ENCODE peak calls at places on chromosomes 11 and 22, in seven cellular contexts. L is K562, Q is gastrocnemius medialis, O is breast epithelium, J is HCT116, B is IMR-90, W is sigmoid colon. G is an unnamed sample.

GRCh38 chr22:42801537-42802165 is 55.4 kb downstream of the ARFGAP3 start:
- DNase-seq in J (no peak), O (peak; percentile 34), Q (no peak), B (no peak), W (peak; percentile 56), L (no peak), G (no peak)

GRCh38 chr11:26276798-26277424 is 55.0 kb upstream of the ANO3 start:
- DNase-seq in L (peak; percentile 56), Q (peak; percentile 18), B (peak; percentile 71), O (no peak), J (peak; percentile 21), W (peak; percentile 66), G (peak; percentile 66)

GRCh38 chr11:18012314-18012905 is 437 bp downstream of the SERGEF start:
- DNase-seq in O (no peak), Q (peak; percentile 42), B (peak; percentile 13), L (peak; percentile 25), W (peak; percentile 69), J (no peak), G (peak; percentile 19)

GRCh38 chr11:6656581-6656915 is 939 bp upstream of the DCHS1 start:
- DNase-seq in Q (no peak), J (no peak), B (no peak), L (no peak), O (no peak), W (no peak), G (no peak)

GRCh38 chr22:45336971-45337431 is 27.3 kb downstream of the FAM118A start:
- DNase-seq in O (peak; percentile 67), J (no peak), Q (peak; percentile 85), B (no peak), W (peak; percentile 87), L (no peak), G (peak; percentile 76)

GRCh38 chr11:2446590-2447252 is 1.9 kb downstream of the KCNQ1 start:
- DNase-seq in L (no peak), B (no peak), W (no peak), Q (no peak), O (no peak), J (no peak), G (peak; percentile 11)

GRCh38 chr11:2435288-2436012 is 8.9 kb downstream of the TRPM5 start:
- DNase-seq in W (no peak), Q (no peak), O (no peak), L (no peak), B (no peak), J (no peak), G (no peak)

GRCh38 chr22:19446603-19447387 is 716 bp downstream of the C22orf39 start:
- DNase-seq in J (no peak), B (no peak), Q (no peak), W (no peak), L (no peak), O (no peak), G (no peak)

GRCh38 chr11:62555464-62556092 is 9.0 kb upstream of the AHNAK start:
- DNase-seq in B (peak; percentile 30), O (no peak), W (peak; percentile 76), Q (no peak), L (no peak), J (no peak), G (no peak)

GRCh38 chr11:35750981-35751663 is 88.5 kb downstream of the TRIM44 start:
- DNase-seq in L (no peak), W (no peak), J (no peak), O (no peak), B (no peak), Q (no peak), G (no peak)

GRCh38 chr11:78244546-78245315 is 56.0 kb downstream of the USP35 start:
- DNase-seq in W (no peak), J (no peak), L (no peak), B (no peak), O (no peak), Q (no peak), G (no peak)

GRCh38 chr11:112498701-112499100 is 238.0 kb upstream of the PLET1 start:
- DNase-seq in B (no peak), O (no peak), L (no peak), Q (no peak), J (no peak), W (no peak), G (no peak)

GRCh38 chr11:78646564-78647185 is 72.0 kb upstream of the NARS2 start:
- DNase-seq in L (peak; percentile 69), B (peak; percentile 49), O (no peak), Q (no peak), J (peak; percentile 49), W (no peak), G (peak; percentile 72)

GRCh38 chr11:63764712-63765631 is 3.6 kb downstream of the ZFTA start:
- DNase-seq in Q (no peak), L (no peak), B (no peak), W (no peak), J (no peak), O (no peak), G (peak; percentile 80)

GRCh38 chr11:130509942-130510341 is 61.5 kb downstream of the ADAMTS15 start:
- DNase-seq in Q (no peak), B (no peak), W (no peak), J (no peak), L (no peak), O (no peak), G (no peak)

GRCh38 chr11:96027021-96027420 is 103.1 kb upstream of the MTMR2 start:
- DNase-seq in J (no peak), L (no peak), B (no peak), W (no peak), Q (no peak), O (no peak), G (no peak)

GRCh38 chr22:37171662-37172061 is 16.4 kb downstream of the C1QTNF6 start:
- DNase-seq in L (no peak), Q (no peak), J (no peak), O (no peak), B (no peak), W (no peak), G (no peak)

GRCh38 chr11:35943294-35943693 is 568 bp upstream of the LDLRAD3 start:
- DNase-seq in J (no peak), Q (no peak), L (no peak), O (no peak), W (no peak), B (no peak), G (no peak)

GRCh38 chr11:120128392-120129172 is 9.3 kb downstream of the TRIM29 start:
- DNase-seq in W (peak; percentile 93), Q (peak; percentile 41), J (no peak), O (peak; percentile 88), L (no peak), B (peak; percentile 8), G (no peak)
- TF ChIP-seq POLR2A in W (no peak), Q (no peak), J (no peak), O (no peak), L (no peak), B (no peak), G (no peak)

DNA sequence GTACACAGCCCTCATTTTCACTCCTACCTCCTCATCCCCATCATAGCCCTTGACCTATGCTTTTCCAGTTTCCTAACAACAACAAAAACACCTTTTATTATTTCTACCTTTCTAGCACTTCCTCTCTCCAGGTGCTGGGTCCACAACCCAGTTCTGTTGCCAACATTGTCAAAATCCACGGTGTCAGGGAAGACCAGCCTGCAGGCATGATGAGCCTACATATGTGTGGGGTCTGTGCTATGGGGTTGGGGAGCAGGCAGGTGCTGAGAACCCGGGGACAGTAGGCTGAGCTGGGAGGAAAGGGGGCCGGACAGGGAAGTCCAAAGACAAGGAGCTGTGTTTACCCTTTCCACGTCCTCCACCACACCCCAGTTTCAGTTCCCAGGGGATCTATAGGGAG is 711 bp upstream of the ZPR1 start:
- DNase-seq in Q (no peak), O (no peak), L (no peak), B (no peak), J (no peak), W (no peak), G (no peak)
- H3K27ac ChIP-seq in Q (peak overlapping the region; percentile 89), O (peak overlapping the region; percentile 88), L (no peak overlapping the region), B (no peak overlapping the region), J (peak overlapping the region; percentile 43), W (peak overlapping the region; percentile 88), G (peak overlapping the region; percentile 69)

DNA sequence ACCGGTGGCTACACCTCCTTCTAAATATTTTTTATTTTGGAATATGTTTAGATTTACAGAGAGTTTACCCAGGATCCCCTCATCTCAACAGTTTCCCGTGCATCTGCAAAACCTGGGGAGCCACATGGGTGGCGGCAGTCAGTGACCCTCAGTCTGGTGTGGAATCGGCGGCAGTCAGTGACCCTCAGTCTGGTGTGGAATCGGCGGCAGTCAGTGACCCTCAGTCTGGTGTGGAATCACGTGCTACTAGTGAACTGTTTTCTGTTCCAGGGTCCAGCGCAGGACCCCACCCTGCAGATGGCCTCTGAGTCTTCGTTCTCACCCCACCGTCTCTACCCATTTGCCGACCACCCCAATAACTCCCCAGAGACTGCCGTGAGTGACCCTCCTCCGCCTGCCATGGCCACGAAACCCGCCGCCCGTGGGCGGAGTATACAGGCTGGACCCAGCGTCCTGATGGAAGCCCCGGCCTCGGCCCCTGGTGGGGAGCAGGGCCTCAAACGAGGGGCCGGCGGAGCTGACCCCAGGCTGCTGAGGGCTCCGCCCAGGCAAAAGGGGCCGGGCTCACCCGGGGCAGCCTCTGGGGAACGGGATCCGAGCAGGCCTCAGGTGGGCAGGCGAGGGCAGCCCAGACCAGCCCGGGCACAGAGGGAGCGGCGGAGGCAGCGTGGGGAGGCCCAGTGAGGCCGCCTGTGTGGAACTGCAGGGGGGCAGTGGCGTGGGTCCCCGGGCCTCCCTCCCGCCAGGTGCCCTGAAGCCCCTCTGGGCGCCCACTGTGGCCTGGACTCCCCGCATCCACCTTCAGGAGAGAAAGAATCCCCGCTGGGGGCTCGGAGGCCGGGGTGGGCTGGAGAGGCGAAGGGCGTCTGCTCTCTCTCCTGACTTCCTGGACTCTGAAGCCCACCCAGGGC is 2.5 kb downstream of the IL17REL start:
- DNase-seq in Q (no peak), B (no peak), L (no peak), W (peak; percentile 61), O (peak; percentile 67), J (no peak), G (no peak)
- TF ChIP-seq POLR2A in Q (no peak), B (no peak), L (no peak), W (no peak), O (no peak), J (no peak), G (no peak)

DNA sequence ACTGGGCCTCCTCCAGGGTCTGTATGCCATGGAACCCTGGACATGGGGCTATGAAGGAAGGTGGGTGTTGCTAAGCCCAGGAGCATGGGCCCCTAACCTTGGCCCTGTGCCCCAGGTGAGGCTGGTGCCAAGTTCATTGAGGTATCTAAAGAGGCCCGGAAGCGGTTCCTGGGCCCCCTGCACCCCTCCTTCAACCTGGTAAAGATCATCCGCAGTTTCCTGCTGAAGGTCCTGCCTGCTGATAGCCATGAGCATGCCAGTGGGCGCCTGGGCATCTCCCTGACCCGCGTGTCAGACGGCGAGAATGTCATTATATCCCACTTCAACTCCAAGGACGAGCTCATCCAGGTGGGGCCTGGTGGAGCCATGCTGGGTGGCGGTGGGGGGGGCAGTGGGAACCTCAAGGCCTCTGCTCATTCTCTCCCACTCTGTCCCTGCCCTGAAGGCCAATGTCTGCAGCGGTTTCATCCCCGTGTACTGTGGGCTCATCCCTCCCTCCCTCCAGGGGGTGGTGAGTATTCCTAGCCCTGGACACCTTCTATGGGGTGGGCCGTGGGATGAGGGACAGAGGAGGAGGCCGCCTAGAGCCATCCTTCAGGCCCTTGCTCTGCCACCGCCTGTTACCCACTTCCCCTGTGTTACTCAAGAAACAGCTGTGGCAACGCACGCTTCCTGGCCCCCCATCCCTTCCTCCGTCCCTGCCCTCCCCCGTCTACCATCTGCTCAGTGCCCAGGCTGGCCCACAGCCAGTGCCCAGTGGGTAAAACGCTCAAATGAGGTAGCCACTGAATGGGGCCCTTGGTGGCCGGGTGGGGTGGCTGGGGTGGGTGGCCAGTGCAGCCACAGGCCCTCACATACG is 3.0 kb downstream of the PNPLA2 start:
- DNase-seq in Q (peak; percentile 59), B (no peak), L (no peak), J (no peak), O (no peak), W (no peak), G (peak; percentile 58)
- H3K27ac ChIP-seq in Q (peak overlapping the region; percentile 98), B (no peak overlapping the region), L (no peak overlapping the region), J (peak overlapping the region; percentile 44), O (peak overlapping the region; percentile 98), W (peak overlapping the region; percentile 99), G (peak overlapping the region; percentile 92)

G was measured in body of pancreas.